ENCODE peak calls at places on chromosome 15, in eight cellular contexts. F is NCI-H2171; Z is brain microvascular endothelial cell; A is dorsolateral prefrontal cortex; Y is effector memory CD4-positive, alpha-beta T cell; H is HCT116; K is GM10248; P is GM12865. S is an unnamed sample.

GRCh38 chr15:52653451-52653964 is 25.7 kb downstream of the ATOSA start:
- DNase-seq in F (no peak), Z (peak), A (no peak), Y (no peak), H (no peak), K (no peak), P (no peak), S (no peak)

GRCh38 chr15:85333132-85333831 is 47.1 kb upstream of the AKAP13 start:
- DNase-seq in F (no peak), Z (peak), A (no peak), Y (no peak), H (no peak), K (no peak), P (no peak), S (no peak)

GRCh38 chr15:27681038-27681437 is 418.1 kb downstream of the OCA2 start:
- DNase-seq in F (no peak), Z (no peak), A (no peak), Y (no peak), H (no peak), K (no peak), P (no peak), S (no peak)

GRCh38 chr15:92306662-92307061 is 87.0 kb upstream of the ST8SIA2 start:
- DNase-seq in F (peak), Z (peak), A (no peak), Y (no peak), H (peak), K (no peak), P (peak), S (no peak)

GRCh38 chr15:85306946-85307686 is 73.3 kb upstream of the AKAP13 start:
- DNase-seq in F (peak), Z (no peak), A (no peak), Y (no peak), H (no peak), K (no peak), P (no peak), S (no peak)

GRCh38 chr15:53351373-53351772 is 408.1 kb downstream of the WDR72 start:
- DNase-seq in F (no peak), Z (no peak), A (no peak), Y (no peak), H (peak), K (no peak), P (no peak), S (no peak)

GRCh38 chr15:90101969-90102890 is at the start of gene IDH2:
- DNase-seq in F (peak), Z (peak), A (peak), Y (peak), H (peak), K (peak), P (peak), S (peak)

GRCh38 chr15:93235926-93236781 is 147.1 kb upstream of the RGMA start:
- DNase-seq in F (no peak), Z (no peak), A (no peak), Y (no peak), H (no peak), K (no peak), P (no peak), S (no peak)

GRCh38 chr15:25345943-25346342 is 92.9 kb downstream of the UBE3A start:
- DNase-seq in F (no peak), Z (peak), A (no peak), Y (no peak), H (no peak), K (no peak), P (no peak), S (no peak)